ENCODE peak calls at places on chromosomes 6 and 20, in four cellular contexts. One of them, this sample, is unnamed.

GRCh38 chr6:2111162-2111677 is 134.2 kb downstream of the GMDS start:
- DNase-seq in GM12878: peak
- DNase-seq in H1: no peak
- DNase-seq in HepG2: no peak
- DNase-seq in this sample: peak

GRCh38 chr6:36735110-36735971 is 37.7 kb downstream of the RAB44 start:
- DNase-seq in GM12878: no peak
- DNase-seq in H1: no peak
- DNase-seq in HepG2: no peak
- DNase-seq in this sample: no peak

GRCh38 chr6:45293306-45293705 is 34.8 kb upstream of the RUNX2 start:
- DNase-seq in GM12878: no peak
- DNase-seq in H1: no peak
- DNase-seq in HepG2: no peak
- DNase-seq in this sample: no peak

GRCh38 chr6:27650620-27651370 is 177.9 kb upstream of the ZNF184 start:
- DNase-seq in GM12878: no peak
- DNase-seq in H1: peak
- DNase-seq in HepG2: peak
- DNase-seq in this sample: peak

GRCh38 chr20:45508068-45508886 is 7.1 kb downstream of the SPINT3 start:
- DNase-seq in GM12878: no peak
- DNase-seq in H1: no peak
- DNase-seq in HepG2: peak
- DNase-seq in this sample: no peak

GRCh38 chr20:36132802-36133211 is 21.7 kb upstream of the EPB41L1 start:
- DNase-seq in GM12878: no peak
- DNase-seq in H1: no peak
- DNase-seq in HepG2: no peak
- DNase-seq in this sample: no peak

GRCh38 chr6:9139762-9140161 is 704.4 kb upstream of the SLC35B3 start:
- DNase-seq in GM12878: no peak
- DNase-seq in H1: no peak
- DNase-seq in HepG2: no peak
- DNase-seq in this sample: no peak

GRCh38 chr6:13311155-13311554 is 17.2 kb downstream of the TBC1D7 start:
- DNase-seq in GM12878: no peak
- DNase-seq in H1: no peak
- DNase-seq in HepG2: no peak
- DNase-seq in this sample: no peak

GRCh38 chr20:40279390-40279789 is 409.6 kb downstream of the MAFB start:
- DNase-seq in GM12878: no peak
- DNase-seq in H1: no peak
- DNase-seq in HepG2: no peak
- DNase-seq in this sample: no peak

GRCh38 chr6:130008236-130008873 is 10.0 kb upstream of the L3MBTL3 start:
- DNase-seq in GM12878: no peak
- DNase-seq in H1: no peak
- DNase-seq in HepG2: no peak
- DNase-seq in this sample: no peak

GRCh38 chr20:46928580-46929132 is 34.0 kb downstream of the EYA2 start:
- DNase-seq in GM12878: no peak
- DNase-seq in H1: no peak
- DNase-seq in HepG2: no peak
- DNase-seq in this sample: no peak

GRCh38 chr6:20534295-20534897 is at the start of gene CDKAL1:
- DNase-seq in GM12878: peak
- DNase-seq in H1: peak
- DNase-seq in HepG2: peak
- DNase-seq in this sample: peak

GRCh38 chr20:17895641-17896246 is 72.8 kb downstream of the SNX5 start:
- DNase-seq in GM12878: peak
- DNase-seq in H1: no peak
- DNase-seq in HepG2: no peak
- DNase-seq in this sample: no peak

GRCh38 chr6:72787521-72788031 is 165.7 kb downstream of the KCNQ5 start:
- DNase-seq in GM12878: no peak
- DNase-seq in H1: no peak
- DNase-seq in HepG2: no peak
- DNase-seq in this sample: peak

DNA sequence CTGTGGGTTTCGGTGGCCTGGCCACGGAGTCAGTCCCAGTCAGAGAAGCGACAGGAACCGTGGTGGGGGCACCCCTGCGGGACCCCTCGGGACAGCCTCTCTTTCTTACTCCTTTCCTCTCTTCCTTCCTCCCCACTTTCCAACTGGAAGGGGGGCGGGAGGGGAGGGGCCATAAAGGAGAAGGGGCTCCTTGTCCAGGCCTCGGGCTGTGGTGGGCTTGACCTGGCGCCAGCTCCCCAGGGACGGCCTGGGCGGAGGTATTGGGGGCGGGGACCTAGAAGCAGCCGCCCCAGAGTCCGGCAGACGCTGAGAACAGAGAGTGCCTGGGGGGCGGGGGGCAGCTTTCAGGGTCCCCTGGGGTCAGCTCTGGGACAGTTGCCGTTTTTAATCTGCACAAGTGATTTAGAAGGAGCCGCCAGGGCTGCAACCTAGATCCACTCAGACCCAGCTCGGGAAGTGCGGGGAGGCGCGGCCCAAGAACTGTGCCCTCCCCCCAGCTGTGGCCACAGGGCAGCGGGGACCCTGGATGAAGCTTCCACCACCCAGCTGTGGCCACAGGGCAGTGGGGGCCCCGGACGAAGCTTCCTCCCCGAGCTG is 6.4 kb upstream of the ABHD16B start:
- DNase-seq in GM12878: no peak
- DNase-seq in H1: no peak
- DNase-seq in HepG2: no peak
- DNase-seq in this sample: no peak
- TF ChIP-seq MAX in GM12878: no peak
- TF ChIP-seq MAX in H1: no peak
- TF ChIP-seq MAX in HepG2: no peak
- TF ChIP-seq MAX in this sample: no peak

GRCh38 chr6:85580104-85580877 is 13.4 kb downstream of the SNX14 start:
- DNase-seq in GM12878: no peak
- DNase-seq in H1: no peak
- DNase-seq in HepG2: peak
- DNase-seq in this sample: no peak
- TF ChIP-seq KDM1A in GM12878: no peak
- TF ChIP-seq KDM1A in H1: no peak
- TF ChIP-seq KDM1A in HepG2: no peak
- TF ChIP-seq KDM1A in this sample: no peak

GRCh38 chr6:14795451-14795850 is 450.4 kb upstream of the JARID2 start:
- DNase-seq in GM12878: no peak
- DNase-seq in H1: no peak
- DNase-seq in HepG2: no peak
- DNase-seq in this sample: no peak

GRCh38 chr6:14787677-14788076 is 458.2 kb upstream of the JARID2 start:
- DNase-seq in GM12878: no peak
- DNase-seq in H1: no peak
- DNase-seq in HepG2: no peak
- DNase-seq in this sample: no peak

GRCh38 chr6:14792118-14792955 is 453.5 kb upstream of the JARID2 start:
- DNase-seq in GM12878: no peak
- DNase-seq in H1: no peak
- DNase-seq in HepG2: no peak
- DNase-seq in this sample: no peak

GRCh38 chr6:14787274-14787673 is 458.6 kb upstream of the JARID2 start:
- DNase-seq in GM12878: no peak
- DNase-seq in H1: no peak
- DNase-seq in HepG2: no peak
- DNase-seq in this sample: no peak

DNA sequence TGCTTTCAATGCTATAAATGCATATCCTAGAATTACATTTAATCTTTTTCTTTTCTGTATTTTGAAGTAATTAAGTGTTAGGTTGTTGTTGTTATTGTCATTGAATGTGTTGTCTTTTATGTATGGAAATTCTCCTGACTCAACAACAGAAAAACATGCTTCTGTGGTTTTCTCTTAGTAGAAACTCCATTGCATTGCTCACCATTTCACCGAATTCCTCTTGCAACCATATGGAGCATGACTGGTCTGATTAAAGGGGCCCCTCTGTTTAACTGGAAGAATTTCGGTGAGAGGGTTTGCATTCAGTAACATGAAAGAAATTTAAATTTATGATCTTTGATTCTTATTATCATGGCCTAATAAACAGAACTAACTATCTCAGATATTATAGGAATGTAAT is 454.3 kb upstream of the JARID2 start:
- DNase-seq in GM12878: no peak
- DNase-seq in H1: no peak
- DNase-seq in HepG2: no peak
- DNase-seq in this sample: no peak
- TF ChIP-seq MAX in GM12878: no peak
- TF ChIP-seq MAX in H1: no peak
- TF ChIP-seq MAX in HepG2: no peak
- TF ChIP-seq MAX in this sample: no peak

DNA sequence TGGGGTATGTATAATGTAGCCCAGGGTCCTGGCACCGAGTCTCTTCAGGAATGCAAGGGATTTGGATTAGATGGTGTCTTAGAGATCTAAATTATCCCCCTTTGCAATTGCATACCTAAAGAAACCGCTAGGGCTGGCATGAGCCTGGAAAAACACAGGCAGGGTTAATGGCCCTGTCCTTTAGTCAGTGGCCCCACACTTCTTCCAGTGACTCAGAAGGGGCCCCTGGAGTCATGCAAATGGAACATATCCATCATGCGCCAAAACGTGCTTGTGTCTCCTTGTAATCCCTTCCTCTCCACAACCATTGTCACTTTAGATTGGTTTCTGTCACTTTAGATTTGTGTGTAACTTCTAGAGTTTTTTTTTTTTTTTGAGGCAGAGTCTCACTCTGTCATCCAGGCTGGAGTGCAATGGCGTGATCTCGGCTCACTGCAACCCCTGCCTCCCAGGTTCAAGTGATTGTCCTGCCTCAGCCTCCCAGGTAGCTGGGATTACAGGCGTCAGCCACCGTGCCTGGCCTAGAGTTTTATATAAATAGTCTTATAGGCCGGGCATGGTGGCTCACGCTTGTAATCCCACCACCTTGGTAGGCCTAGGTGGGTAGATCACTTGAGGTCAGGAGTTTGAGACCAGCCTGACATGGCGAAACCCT is 8.7 kb upstream of the MYBL2 start:
- DNase-seq in GM12878: no peak
- DNase-seq in H1: no peak
- DNase-seq in HepG2: peak
- DNase-seq in this sample: peak
- TF ChIP-seq KDM1A in GM12878: no peak
- TF ChIP-seq KDM1A in H1: no peak
- TF ChIP-seq KDM1A in HepG2: no peak
- TF ChIP-seq KDM1A in this sample: no peak

GRCh38 chr6:133972388-133972787 is 19.4 kb downstream of the TBPL1 start:
- DNase-seq in GM12878: no peak
- DNase-seq in H1: no peak
- DNase-seq in HepG2: no peak
- DNase-seq in this sample: no peak

GRCh38 chr6:133977983-133978895 is 25.2 kb downstream of the TBPL1 start:
- DNase-seq in GM12878: no peak
- DNase-seq in H1: no peak
- DNase-seq in HepG2: no peak
- DNase-seq in this sample: no peak

GRCh38 chr6:133969285-133969946 is 16.4 kb downstream of the TBPL1 start:
- DNase-seq in GM12878: no peak
- DNase-seq in H1: no peak
- DNase-seq in HepG2: no peak
- DNase-seq in this sample: no peak

GRCh38 chr6:133971861-133972260 is 18.8 kb downstream of the TBPL1 start:
- DNase-seq in GM12878: no peak
- DNase-seq in H1: no peak
- DNase-seq in HepG2: no peak
- DNase-seq in this sample: no peak

GRCh38 chr6:133973109-133973971 is 20.3 kb downstream of the TBPL1 start:
- DNase-seq in GM12878: peak
- DNase-seq in H1: no peak
- DNase-seq in HepG2: peak
- DNase-seq in this sample: peak
- TF ChIP-seq MAX in GM12878: no peak
- TF ChIP-seq MAX in H1: no peak
- TF ChIP-seq MAX in HepG2: no peak
- TF ChIP-seq MAX in this sample: no peak

DNA sequence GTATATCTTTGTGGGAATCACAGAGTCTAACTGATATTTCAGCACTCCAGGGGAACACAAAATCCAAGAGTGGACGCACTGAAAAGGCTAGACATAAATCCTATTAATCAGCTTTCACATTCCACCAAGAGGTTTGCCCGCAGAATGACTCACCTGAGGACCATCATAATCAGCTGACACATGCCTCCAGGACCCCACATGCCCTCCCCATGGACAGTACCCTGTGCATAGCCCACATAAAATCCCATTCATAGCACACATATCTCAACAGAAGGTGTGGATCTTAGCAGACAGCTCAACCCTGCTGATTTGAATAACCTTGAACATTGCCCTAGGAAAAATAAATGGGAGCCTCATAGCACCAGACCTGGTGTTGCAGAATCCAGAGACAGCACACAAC is 246.8 kb upstream of the TENT5A start:
- DNase-seq in GM12878: no peak
- DNase-seq in H1: no peak
- DNase-seq in HepG2: peak
- DNase-seq in this sample: no peak
- TF ChIP-seq KDM1A in GM12878: no peak
- TF ChIP-seq KDM1A in H1: no peak
- TF ChIP-seq KDM1A in HepG2: no peak
- TF ChIP-seq KDM1A in this sample: no peak

GRCh38 chr20:57086066-57086465 is 180.4 kb downstream of the BMP7 start:
- DNase-seq in GM12878: no peak
- DNase-seq in H1: no peak
- DNase-seq in HepG2: no peak
- DNase-seq in this sample: no peak
- TF ChIP-seq MAX in GM12878: no peak
- TF ChIP-seq MAX in H1: no peak
- TF ChIP-seq MAX in HepG2: no peak
- TF ChIP-seq MAX in this sample: no peak

DNA sequence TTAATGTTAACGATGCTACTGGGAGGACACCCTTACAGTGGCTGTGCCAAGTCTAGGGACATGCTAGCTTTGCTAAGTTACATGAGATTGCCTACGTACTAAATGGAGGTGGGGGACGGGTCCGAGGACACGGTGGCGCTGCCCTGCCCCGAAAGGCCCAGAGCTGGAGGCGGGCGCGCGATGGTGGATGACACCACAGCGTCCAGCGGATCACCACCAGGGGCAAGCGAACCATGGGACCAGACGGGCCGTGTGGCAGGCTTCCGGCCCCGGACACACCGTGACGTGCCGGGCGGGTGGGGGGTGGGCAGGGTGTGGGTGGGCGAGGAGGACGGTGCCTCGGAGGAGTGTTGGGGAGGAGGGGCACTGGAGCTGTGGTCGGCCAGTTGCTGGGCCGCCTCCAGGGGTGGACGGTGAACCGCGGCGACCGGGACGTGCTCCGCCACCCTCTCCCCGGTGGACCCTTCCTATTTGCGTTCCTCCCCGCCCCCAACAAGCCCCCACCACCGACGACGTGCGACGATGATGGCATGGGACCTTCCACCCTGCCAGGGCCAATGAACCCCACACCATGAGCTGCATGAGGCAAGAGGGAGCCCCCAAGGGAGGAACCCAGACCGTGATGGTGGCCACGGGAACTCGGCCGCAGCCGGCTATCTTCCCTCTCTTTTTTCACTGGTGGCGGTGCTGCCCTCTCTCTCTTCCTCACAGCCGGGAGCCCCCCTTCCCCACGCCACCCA is 773.3 kb upstream of the DEFB115 start:
- DNase-seq in GM12878: no peak
- DNase-seq in H1: no peak
- DNase-seq in HepG2: no peak
- DNase-seq in this sample: no peak
- TF ChIP-seq KDM1A in GM12878: no peak
- TF ChIP-seq KDM1A in H1: no peak
- TF ChIP-seq KDM1A in HepG2: no peak
- TF ChIP-seq KDM1A in this sample: no peak

This sample was measured in A549.